ENCODE peak calls at places on chromosomes 16 and 17, in seven cellular contexts. P is activated CD8-positive, alpha-beta T cell treated with anti-CD3 and anti-CD28 coated beads for 36 hours; V is PC-3; B is naive B cell; G is Right ventricle myocardium inferior; O is left cardiac atrium; J is effector memory CD8-positive, alpha-beta T cell. I is an unnamed sample.

GRCh38 chr16:9941245-9941644 is 241.0 kb downstream of the GRIN2A start:
- ATAC-seq in P (no peak), V (no peak), B (no peak), G (no peak), O (no peak), J (no peak), I (no peak)

GRCh38 chr16:4094138-4094773 is 22.0 kb downstream of the ADCY9 start:
- ATAC-seq in P (no peak), V (no peak), B (no peak), G (no peak), O (no peak), J (no peak), I (no peak)

GRCh38 chr17:44159519-44160210 is 10.8 kb upstream of the ASB16 start:
- ATAC-seq in P (no peak), V (no peak), B (no peak), G (no peak), O (no peak), J (peak), I (peak)

GRCh38 chr17:33086041-33086440 is 94.4 kb downstream of the SPACA3 start:
- ATAC-seq in P (no peak), V (no peak), B (no peak), G (no peak), O (no peak), J (no peak), I (no peak)

GRCh38 chr17:81902653-81903414 is 796 bp downstream of the NPB start:
- ATAC-seq in P (peak), V (no peak), B (peak), G (peak), O (peak), J (peak), I (peak)

GRCh38 chr16:3739636-3740035 is 22.3 kb upstream of the TRAP1 start:
- ATAC-seq in P (no peak), V (no peak), B (no peak), G (no peak), O (no peak), J (no peak), I (no peak)

GRCh38 chr17:37505333-37505732 is 15.6 kb downstream of the DUSP14 start:
- ATAC-seq in P (no peak), V (no peak), B (no peak), G (no peak), O (no peak), J (no peak), I (peak)

GRCh38 chr17:73956169-73956568 is 247.3 kb upstream of the RPL38 start:
- ATAC-seq in P (no peak), V (no peak), B (no peak), G (no peak), O (no peak), J (no peak), I (no peak)

GRCh38 chr16:78200623-78201096 is 101.2 kb downstream of the WWOX start:
- ATAC-seq in P (no peak), V (no peak), B (no peak), G (no peak), O (no peak), J (no peak), I (no peak)

GRCh38 chr17:47305302-47305923 is 18.3 kb upstream of the EFCAB13 start:
- ATAC-seq in P (peak), V (peak), B (no peak), G (peak), O (peak), J (peak), I (peak)

GRCh38 chr17:42459983-42460300 is 1.3 kb downstream of the ATP6V0A1 start:
- ATAC-seq in P (peak), V (no peak), B (peak), G (no peak), O (peak), J (peak), I (peak)

GRCh38 chr17:43003542-43004172 is 2.9 kb upstream of the IFI35 start:
- ATAC-seq in P (no peak), V (peak), B (no peak), G (no peak), O (no peak), J (no peak), I (no peak)

GRCh38 chr16:11985250-11985649 is 8.7 kb downstream of the SNX29 start:
- ATAC-seq in P (no peak), V (no peak), B (no peak), G (no peak), O (no peak), J (no peak), I (no peak)

GRCh38 chr17:79163071-79163470 is 88.4 kb downstream of the ENGASE start:
- ATAC-seq in P (no peak), V (no peak), B (no peak), G (no peak), O (no peak), J (no peak), I (no peak)

GRCh38 chr17:82334622-82335394 is 1.2 kb upstream of the SECTM1 start:
- ATAC-seq in P (peak), V (no peak), B (peak), G (no peak), O (no peak), J (peak), I (no peak)

GRCh38 chr17:62616993-62617893 is 10.2 kb upstream of the MRC2 start:
- ATAC-seq in P (no peak), V (peak), B (no peak), G (no peak), O (no peak), J (no peak), I (no peak)

GRCh38 chr17:67040652-67041051 is 3.7 kb upstream of the CACNG1 start:
- ATAC-seq in P (no peak), V (no peak), B (no peak), G (no peak), O (no peak), J (no peak), I (no peak)

GRCh38 chr16:9258423-9259051 is 167.1 kb downstream of the HAPSTR1 start:
- ATAC-seq in P (no peak), V (peak), B (peak), G (peak), O (peak), J (no peak), I (no peak)

GRCh38 chr17:12342161-12342560 is 321.5 kb downstream of the MAP2K4 start:
- ATAC-seq in P (no peak), V (no peak), B (no peak), G (no peak), O (no peak), J (no peak), I (no peak)

GRCh38 chr16:31221357-31222160 is 4.6 kb upstream of the PYDC1 start:
- ATAC-seq in P (no peak), V (no peak), B (no peak), G (no peak), O (no peak), J (no peak), I (no peak)

GRCh38 chr17:35797370-35797769 is 1.9 kb upstream of the MMP28 start:
- ATAC-seq in P (no peak), V (no peak), B (no peak), G (no peak), O (no peak), J (no peak), I (no peak)

GRCh38 chr17:81295678-81296381 is 723 bp upstream of the SLC38A10 start:
- ATAC-seq in P (peak), V (peak), B (peak), G (no peak), O (peak), J (peak), I (peak)

GRCh38 chr16:86723699-86724098 is 145.3 kb downstream of the FOXL1 start:
- ATAC-seq in P (no peak), V (no peak), B (no peak), G (no peak), O (no peak), J (no peak), I (no peak)

GRCh38 chr16:88377961-88378360 is 4.8 kb upstream of the ZNF469 start:
- ATAC-seq in P (no peak), V (no peak), B (no peak), G (no peak), O (no peak), J (no peak), I (no peak)

GRCh38 chr17:49969134-49969759 is at the start of gene DLX4:
- ATAC-seq in P (no peak), V (no peak), B (no peak), G (no peak), O (no peak), J (no peak), I (peak)

GRCh38 chr17:77325537-77325825 is 184.7 kb downstream of the SEC14L1 start:
- ATAC-seq in P (peak), V (no peak), B (peak), G (no peak), O (no peak), J (peak), I (peak)

GRCh38 chr17:80725532-80725931 is 180.9 kb downstream of the RPTOR start:
- ATAC-seq in P (no peak), V (no peak), B (no peak), G (no peak), O (no peak), J (no peak), I (no peak)

GRCh38 chr17:79028496-79029326 is 4.7 kb downstream of the C1QTNF1 start:
- ATAC-seq in P (no peak), V (no peak), B (no peak), G (no peak), O (no peak), J (no peak), I (no peak)

GRCh38 chr17:43018932-43019331 is 3.3 kb downstream of the VAT1 start:
- ATAC-seq in P (no peak), V (no peak), B (no peak), G (no peak), O (no peak), J (no peak), I (no peak)

GRCh38 chr16:19513377-19514053 is 8.4 kb downstream of the GDE1 start:
- ATAC-seq in P (no peak), V (no peak), B (no peak), G (peak), O (no peak), J (no peak), I (no peak)

GRCh38 chr17:60481604-60482003 is 44.4 kb downstream of the APPBP2 start:
- ATAC-seq in P (no peak), V (no peak), B (no peak), G (no peak), O (no peak), J (no peak), I (no peak)

GRCh38 chr17:50112694-50113093 is 17.3 kb downstream of the SAMD14 start:
- ATAC-seq in P (no peak), V (no peak), B (no peak), G (peak), O (peak), J (no peak), I (no peak)

GRCh38 chr16:10806698-10807097 is 11.9 kb downstream of the TVP23A start:
- ATAC-seq in P (no peak), V (no peak), B (no peak), G (no peak), O (no peak), J (no peak), I (no peak)

GRCh38 chr17:41547378-41547841 is 19.3 kb upstream of the KRT19 start:
- ATAC-seq in P (no peak), V (peak), B (no peak), G (no peak), O (peak), J (no peak), I (no peak)